ENCODE peak calls at places on chromosomes 13 and 19, in five cellular contexts. L is H1, C is IMR-90, G is mesendoderm, M is mesenchymal stem cell. Q is an unnamed sample.

GRCh38 chr13:35857769-35858168 is 273.4 kb downstream of the DCLK1 start:
- DNase-seq in L (peak; percentile 52), C (peak; percentile 32), G (peak; percentile 88), M (no peak), Q (peak; percentile 35)

GRCh38 chr19:38741670-38742069 is 2.6 kb downstream of the CAPN12 start:
- DNase-seq in L (no peak), C (no peak), G (no peak), M (no peak), Q (no peak)

GRCh38 chr19:2266183-2266993 is 10.2 kb upstream of the JSRP1 start:
- DNase-seq in L (no peak), C (peak; percentile 75), G (no peak), M (peak; percentile 52), Q (no peak)

GRCh38 chr13:79631260-79631659 is 150.3 kb downstream of the NDFIP2 start:
- DNase-seq in L (no peak), C (peak; percentile 49), G (peak; percentile 44), M (peak; percentile 72), Q (no peak)

GRCh38 chr13:106373304-106373988 is 162.0 kb downstream of the EFNB2 start:
- DNase-seq in L (no peak), C (no peak), G (no peak), M (peak; percentile 47), Q (no peak)

GRCh38 chr19:39341122-39341719 is 1.0 kb upstream of the SAMD4B start:
- DNase-seq in L (peak; percentile 64), C (no peak), G (no peak), M (no peak), Q (no peak)

GRCh38 chr13:101401196-101401595 is 15.1 kb downstream of the NALCN start:
- DNase-seq in L (no peak), C (no peak), G (no peak), M (no peak), Q (no peak)

GRCh38 chr13:84896128-84896527 is 903.1 kb downstream of the SLITRK6 start:
- DNase-seq in L (peak; percentile 53), C (peak; percentile 61), G (peak; percentile 63), M (peak; percentile 67), Q (peak; percentile 55)

GRCh38 chr13:35618565-35619083 is 142.1 kb upstream of the MAB21L1 start:
- DNase-seq in L (no peak), C (no peak), G (no peak), M (no peak), Q (no peak)

GRCh38 chr13:74751739-74752138 is 617.5 kb upstream of the KLF12 start:
- DNase-seq in L (no peak), C (no peak), G (no peak), M (no peak), Q (no peak)

GRCh38 chr13:111614613-111615012 is 294.2 kb downstream of the TEX29 start:
- DNase-seq in L (no peak), C (no peak), G (no peak), M (no peak), Q (no peak)

GRCh38 chr19:35671818-35672217 is 5.5 kb downstream of the UPK1A start:
- DNase-seq in L (no peak), C (no peak), G (peak; percentile 31), M (no peak), Q (no peak)

GRCh38 chr19:18612772-18613588 is at the start of gene TMEM59L:
- DNase-seq in L (peak; percentile 82), C (no peak), G (no peak), M (no peak), Q (no peak)

GRCh38 chr13:23941216-23941615 is 43.9 kb upstream of the C1QTNF9B start:
- DNase-seq in L (no peak), C (no peak), G (no peak), M (no peak), Q (no peak)

GRCh38 chr13:48633695-48634094 is 20.0 kb upstream of the CYSLTR2 start:
- DNase-seq in L (no peak), C (no peak), G (no peak), M (no peak), Q (no peak)

GRCh38 chr13:75687145-75687763 is 51.1 kb downstream of the LMO7 start:
- DNase-seq in L (no peak), C (peak; percentile 68), G (peak; percentile 57), M (peak; percentile 72), Q (no peak)

GRCh38 chr19:4754248-4754647 is 30.6 kb upstream of the DPP9 start:
- DNase-seq in L (no peak), C (peak; percentile 13), G (peak; percentile 71), M (peak; percentile 32), Q (no peak)

GRCh38 chr13:41547253-41548000 is 90.1 kb downstream of the RGCC start:
- DNase-seq in L (no peak), C (no peak), G (no peak), M (no peak), Q (no peak)

GRCh38 chr13:30138511-30138910 is 168.8 kb downstream of the KATNAL1 start:
- DNase-seq in L (no peak), C (no peak), G (peak; percentile 87), M (peak; percentile 20), Q (no peak)

GRCh38 chr13:113974304-113975281 is 717 bp upstream of the C13orf46 start:
- DNase-seq in L (no peak), C (no peak), G (no peak), M (no peak), Q (no peak)

GRCh38 chr13:21218351-21219043 is 42.0 kb downstream of the MRPL57 start:
- DNase-seq in L (no peak), C (no peak), G (no peak), M (no peak), Q (no peak)

GRCh38 chr19:30969586-30969985 is 379.6 kb downstream of the TSHZ3 start:
- DNase-seq in L (no peak), C (no peak), G (no peak), M (no peak), Q (no peak)

GRCh38 chr13:112188298-112188610 is 121.3 kb downstream of the SOX1 start:
- DNase-seq in L (no peak), C (no peak), G (no peak), M (no peak), Q (no peak)

GRCh38 chr19:40217027-40217810 is 965 bp downstream of the TTC9B start:
- DNase-seq in L (peak; percentile 89), C (no peak), G (peak; percentile 50), M (no peak), Q (no peak)

GRCh38 chr13:90531744-90532143 is 815.7 kb upstream of the MIR17HG start:
- DNase-seq in L (no peak), C (no peak), G (no peak), M (no peak), Q (no peak)

GRCh38 chr19:34990578-34991192 is 9.4 kb upstream of the GRAMD1A start:
- DNase-seq in L (no peak), C (no peak), G (no peak), M (no peak), Q (no peak)

DNA sequence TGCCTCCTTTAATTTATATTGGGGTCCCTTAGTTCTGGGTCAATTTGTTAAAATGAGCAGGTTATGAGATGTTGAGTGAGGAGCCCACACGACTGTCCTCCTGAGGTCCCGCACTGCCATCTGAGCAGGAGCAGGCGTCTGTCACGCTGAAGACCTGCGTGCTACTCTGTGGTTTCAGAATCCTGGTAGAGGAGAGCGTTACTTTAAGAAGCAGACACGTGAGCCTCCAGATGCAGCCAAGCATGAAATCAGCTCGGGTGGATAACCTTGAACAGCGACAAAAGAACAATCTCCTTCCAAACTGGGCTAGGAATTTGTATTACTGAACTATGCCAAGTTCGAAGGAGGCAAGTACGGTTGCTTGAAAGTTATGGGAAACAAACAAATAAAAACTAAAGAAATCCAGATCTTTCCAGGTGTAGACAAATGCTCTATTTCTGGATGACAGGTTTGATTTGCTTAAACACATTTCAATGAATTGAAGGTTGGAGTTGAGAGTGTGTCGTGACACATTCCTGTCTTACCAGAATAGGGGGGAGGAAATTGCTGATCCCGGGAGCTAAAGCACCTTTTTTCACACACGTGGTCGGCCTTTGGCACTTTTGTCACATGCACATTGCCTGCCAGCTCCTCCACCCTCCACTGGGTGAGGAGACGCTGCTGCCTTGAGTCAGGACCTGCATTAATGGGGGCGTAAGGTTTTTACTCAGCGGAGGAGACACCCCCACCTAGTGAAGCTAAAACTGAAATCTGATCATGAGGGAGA is 945.5 kb upstream of the SLC10A2 start:
- DNase-seq in L (no peak), C (no peak), G (peak; percentile 25), M (peak; percentile 22), Q (peak; percentile 45)
- H3K4me3 ChIP-seq in L (no peak overlapping the region), C (no peak overlapping the region), G (no peak overlapping the region), M (peak overlapping the region; percentile 54), Q (peak overlapping the region; percentile 1)

GRCh38 chr19:6738726-6739389 is 622 bp upstream of the TRIP10 start:
- DNase-seq in L (peak; percentile 76), C (peak; percentile 8), G (peak; percentile 98), M (no peak), Q (no peak)
- H2BK15ac ChIP-seq in L (peak overlapping the region; percentile 65), C (peak overlapping the region; percentile 79), G (no peak overlapping the region), M (peak overlapping the region; percentile 55), Q (peak overlapping the region; percentile 97)

GRCh38 chr19:49213791-49214190 is 56.2 kb downstream of the TRPM4 start:
- DNase-seq in L (peak; percentile 72), C (no peak), G (peak; percentile 51), M (no peak), Q (no peak)

GRCh38 chr19:49210108-49210900 is 52.7 kb downstream of the TRPM4 start:
- DNase-seq in L (peak; percentile 91), C (no peak), G (peak; percentile 91), M (peak; percentile 16), Q (peak; percentile 57)

GRCh38 chr19:49214701-49215100 is 57.1 kb downstream of the TRPM4 start:
- DNase-seq in L (no peak), C (no peak), G (no peak), M (no peak), Q (no peak)

GRCh38 chr19:49212302-49212701 is 54.7 kb downstream of the TRPM4 start:
- DNase-seq in L (no peak), C (no peak), G (no peak), M (no peak), Q (no peak)

DNA sequence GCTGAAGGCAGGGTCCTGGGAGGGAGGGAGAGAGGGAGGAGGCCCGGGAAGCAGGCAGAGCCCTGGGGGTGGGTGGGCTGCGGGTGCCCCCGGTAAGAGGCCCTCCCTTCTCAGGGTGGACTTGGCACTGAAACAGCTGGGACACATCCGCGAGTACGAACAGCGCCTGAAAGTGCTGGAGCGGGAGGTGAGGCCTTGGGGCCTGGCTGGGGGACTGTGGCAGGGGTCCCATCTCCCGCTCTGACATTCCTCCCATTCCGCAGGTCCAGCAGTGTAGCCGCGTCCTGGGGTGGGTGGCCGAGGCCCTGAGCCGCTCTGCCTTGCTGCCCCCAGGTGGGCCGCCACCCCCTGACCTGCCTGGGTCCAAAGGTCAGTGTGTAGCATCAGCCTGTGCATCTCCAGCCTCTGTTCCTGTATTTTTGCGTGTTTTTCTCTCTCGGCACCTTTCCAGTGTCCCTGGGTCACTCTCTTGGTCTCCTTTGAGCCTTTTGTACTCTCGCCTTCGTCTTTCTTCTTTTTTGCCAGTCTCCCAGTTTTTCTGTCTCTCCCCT is 53.4 kb downstream of the TRPM4 start:
- DNase-seq in L (no peak), C (no peak), G (no peak), M (no peak), Q (no peak)
- H3K4me3 ChIP-seq in L (peak overlapping the region; percentile 44), C (no peak overlapping the region), G (no peak overlapping the region), M (no peak overlapping the region), Q (no peak overlapping the region)

GRCh38 chr19:42075364-42075615 is 676 bp upstream of the ZNF574 start:
- DNase-seq in L (no peak), C (no peak), G (peak; percentile 20), M (no peak), Q (no peak)
- H2BK15ac ChIP-seq in L (peak overlapping the region; percentile 97), C (no peak overlapping the region), G (no peak overlapping the region), M (no peak overlapping the region), Q (no peak overlapping the region)

Q was measured in neuronal stem cell.